ENCODE peak calls at places on chromosomes 4 and X, in five cellular contexts. H, V, E, A and M are unnamed samples.

GRCh38 chr4:99334880-99335279 is 13.7 kb upstream of the ADH1B start:
- DNase-seq in V (no peak), H (no peak), E (no peak), A (no peak), M (no peak)

GRCh38 chr4:288891-289290 is 16.4 kb downstream of the ZNF732 start:
- DNase-seq in E (no peak), H (no peak), V (no peak), A (no peak), M (no peak)

GRCh38 chr4:109472343-109472761 is 38.7 kb downstream of the SEC24B start:
- DNase-seq in E (no peak), V (no peak), A (peak), H (peak), M (no peak)

GRCh38 chrX:68822641-68823410 is 6.0 kb upstream of the EFNB1 start:
- DNase-seq in A (peak), V (no peak), H (peak), E (peak), M (no peak)

GRCh38 chr4:1078490-1078889 is 34.9 kb downstream of the RNF212 start:
- DNase-seq in V (no peak), H (no peak), A (no peak), E (peak), M (no peak)

GRCh38 chr4:137768196-137768595 is 235.9 kb upstream of the PCDH18 start:
- DNase-seq in E (no peak), V (no peak), A (no peak), H (no peak), M (no peak)

GRCh38 chrX:29662759-29663503 is 552.4 kb upstream of the MAGEB2 start:
- DNase-seq in H (no peak), A (peak), E (no peak), V (no peak), M (no peak)

GRCh38 chrX:101478366-101478765 is 6.9 kb upstream of the ARMCX4 start:
- DNase-seq in H (no peak), A (no peak), E (no peak), V (no peak), M (no peak)

GRCh38 chrX:81378550-81378949 is 176.6 kb downstream of the SH3BGRL start:
- DNase-seq in A (no peak), H (no peak), V (no peak), E (no peak), M (no peak)

GRCh38 chr4:153521467-153521866 is 55.3 kb downstream of the TMEM131L start:
- DNase-seq in H (no peak), A (no peak), E (no peak), V (no peak), M (no peak)

GRCh38 chr4:159296061-159296460 is 193.2 kb downstream of the RAPGEF2 start:
- DNase-seq in H (no peak), V (no peak), E (no peak), A (no peak), M (no peak)

GRCh38 chrX:46325312-46325877 is 219.8 kb downstream of the ZNF674 start:
- DNase-seq in V (no peak), H (no peak), A (peak), E (no peak), M (no peak)

GRCh38 chrX:16488959-16489358 is 161.0 kb upstream of the S100G start:
- DNase-seq in H (no peak), A (no peak), E (no peak), V (no peak), M (no peak)

GRCh38 chr4:146311238-146311970 is 97.1 kb downstream of the REELD1 start:
- DNase-seq in E (no peak), V (no peak), A (no peak), H (no peak), M (no peak)

GRCh38 chr4:112170451-112170993 is 25.3 kb downstream of the FAM241A start:
- DNase-seq in A (peak), E (no peak), H (peak), V (no peak), M (no peak)

GRCh38 chr4:185534850-185535761 is at the start of gene PDLIM3:
- DNase-seq in E (peak), A (no peak), V (no peak), H (peak), M (peak)

GRCh38 chr4:119136541-119136940 is 909 bp downstream of the MYOZ2 start:
- DNase-seq in A (no peak), V (no peak), E (no peak), H (no peak), M (no peak)

GRCh38 chr4:8396762-8397406 is 43.6 kb downstream of the ACOX3 start:
- DNase-seq in V (no peak), A (no peak), H (no peak), E (no peak), M (no peak)

GRCh38 chrX:30561191-30561590 is 16.4 kb downstream of the TASL start:
- DNase-seq in V (no peak), H (no peak), E (no peak), A (no peak), M (no peak)

GRCh38 chr4:133565379-133565778 is 416.3 kb downstream of the PCDH10 start:
- DNase-seq in H (no peak), A (peak), E (no peak), V (no peak), M (no peak)

GRCh38 chrX:46687619-46688018 is 71.3 kb downstream of the SLC9A7 start:
- DNase-seq in V (no peak), E (no peak), H (no peak), A (no peak), M (no peak)

GRCh38 chr4:77418333-77418732 is 187.3 kb upstream of the CXCL13 start:
- DNase-seq in V (no peak), H (no peak), E (no peak), A (peak), M (no peak)

GRCh38 chr4:42786350-42787070 is 106.0 kb upstream of the GRXCR1 start:
- DNase-seq in H (no peak), V (no peak), A (no peak), E (no peak), M (no peak)

GRCh38 chrX:150255441-150256296 is 107.4 kb upstream of the MAMLD1 start:
- DNase-seq in H (no peak), A (no peak), E (no peak), V (no peak), M (peak)

GRCh38 chrX:2841511-2841910 is 12.8 kb downstream of the GYG2 start:
- DNase-seq in E (no peak), H (no peak), V (no peak), A (no peak), M (no peak)

GRCh38 chr4:7698586-7698985 is 241.1 kb downstream of the AFAP1 start:
- DNase-seq in A (no peak), E (peak), H (no peak), V (no peak), M (no peak)

DNA sequence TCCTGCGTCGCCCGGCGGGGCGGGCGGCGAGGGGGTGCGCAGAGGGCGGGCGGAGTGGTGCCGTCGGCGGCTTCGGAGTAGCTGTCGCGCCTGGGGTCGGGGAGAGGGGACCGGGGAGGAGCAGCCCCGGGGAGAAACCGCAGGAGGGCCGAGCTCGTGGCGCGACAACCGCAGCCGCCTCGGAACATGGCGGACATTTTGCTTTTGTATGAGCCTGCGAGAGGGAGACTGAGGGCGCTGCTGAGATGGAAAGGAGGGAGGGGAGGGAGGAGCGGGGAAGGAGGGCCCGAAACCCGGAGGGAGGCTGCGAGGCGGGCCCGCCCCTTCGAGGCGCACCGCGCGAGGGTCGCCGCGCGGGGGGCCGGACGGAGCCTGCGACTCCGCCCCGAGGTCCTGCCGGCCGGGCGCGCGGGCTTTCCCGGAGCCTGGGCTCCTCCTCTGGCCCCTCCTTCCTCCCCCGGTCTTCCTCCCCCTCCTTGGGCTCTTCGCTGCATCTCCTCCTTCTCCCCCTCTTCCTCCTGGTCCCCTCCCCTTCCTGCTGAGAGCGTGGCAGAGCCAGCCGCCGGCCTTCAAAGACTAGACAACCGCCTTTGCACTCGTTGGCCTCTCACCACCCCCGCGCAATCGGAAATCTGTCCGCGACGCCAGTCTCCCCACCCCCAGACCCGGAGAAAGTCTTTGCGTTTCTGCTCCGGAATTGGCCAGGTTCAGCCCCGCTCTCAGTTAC is 1.1 kb downstream of the INTS6L start:
- DNase-seq in E (peak), A (peak), V (peak), H (peak), M (peak)
- TF ChIP-seq POLR2A in E (peak), A (peak), V (no peak), H (peak), M (peak)

GRCh38 chrX:99172958-99173357 is 1237.1 kb downstream of the PCDH19 start:
- DNase-seq in H (no peak), V (no peak), A (no peak), E (no peak), M (no peak)
- TF ChIP-seq CTCF in H (no peak), V (no peak), A (no peak), E (no peak), M (no peak)

GRCh38 chr4:79311279-79311678 is 14.6 kb downstream of the NAA11 start:
- DNase-seq in H (no peak), E (no peak), V (no peak), A (no peak), M (no peak)
- TF ChIP-seq EP300 in H (no peak), E (no peak), V (no peak), A (no peak), M (no peak)

DNA sequence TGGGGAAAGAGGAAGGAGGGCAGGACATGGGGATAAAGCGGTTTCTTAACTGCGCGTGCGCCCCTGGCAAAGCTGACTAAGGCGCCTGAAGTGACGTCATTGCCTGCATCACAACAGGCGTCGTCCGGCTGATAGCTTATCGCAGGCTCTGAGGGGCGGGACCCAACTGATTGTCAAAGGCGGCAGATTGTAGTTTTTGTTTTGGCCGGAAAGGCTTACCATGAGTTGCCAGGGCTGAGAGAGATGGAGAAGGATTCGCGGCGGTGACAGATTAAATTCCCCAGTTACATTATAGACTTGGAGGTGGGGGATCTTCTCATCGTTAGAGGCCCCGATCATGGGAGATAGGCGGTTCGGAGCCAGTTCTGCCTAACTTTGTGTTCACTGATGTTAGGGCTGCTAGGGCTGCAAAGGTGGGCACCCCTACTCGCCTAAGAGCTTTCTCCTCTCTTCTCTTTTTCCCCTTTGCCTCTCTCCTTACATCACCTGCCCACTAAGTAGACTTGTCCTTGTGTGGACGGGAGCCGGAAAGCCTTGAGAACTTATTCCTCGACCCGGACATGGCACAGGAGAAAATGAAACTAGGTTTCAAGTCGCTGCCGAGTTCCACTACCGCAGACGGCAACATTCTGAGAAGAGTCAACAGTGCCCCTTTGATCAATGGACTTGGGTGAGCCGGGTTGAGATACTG is 148.9 kb upstream of the PLAC1 start:
- DNase-seq in V (peak), A (peak), E (peak), H (peak), M (peak)
- TF ChIP-seq POLR2A in V (no peak), A (peak), E (peak), H (peak), M (peak)

GRCh38 chrX:9885150-9885549 is 82.0 kb upstream of the CLDN34 start:
- DNase-seq in V (no peak), H (peak), E (peak), A (peak), M (no peak)
- TF ChIP-seq CTCF in V (no peak), H (peak), E (no peak), A (peak), M (peak)